ENCODE peak calls at places on chromosomes 6 and 20, in six cellular contexts. P, Q, N, J, V and B are unnamed samples.

GRCh38 chr6:107956586-107957164 is 1.3 kb downstream of the SEC63 start:
- DNase-seq in P (no peak), Q (peak; percentile 44), N (peak; percentile 11), J (peak; percentile 68), V (peak; percentile 34), B (peak; percentile 68)

GRCh38 chr20:32112862-32113261 is 3.3 kb downstream of the TM9SF4 start:
- DNase-seq in P (peak; percentile 35), Q (peak; percentile 56), N (no peak), J (no peak), V (peak; percentile 60), B (no peak)

GRCh38 chr6:126890055-126890454 is 228.4 kb upstream of the RSPO3 start:
- DNase-seq in P (no peak), Q (no peak), N (no peak), J (no peak), V (no peak), B (no peak)

GRCh38 chr20:52083627-52084232 is 107.8 kb downstream of the ZFP64 start:
- DNase-seq in P (peak; percentile 23), Q (peak; percentile 78), N (peak; percentile 73), J (peak; percentile 74), V (peak; percentile 59), B (peak; percentile 72)

GRCh38 chr20:10074513-10074912 is 39.7 kb downstream of the ANKEF1 start:
- DNase-seq in P (peak; percentile 31), Q (peak; percentile 12), N (peak; percentile 86), J (peak; percentile 98), V (peak; percentile 7), B (peak; percentile 93)

GRCh38 chr6:126033696-126034095 is 47.4 kb downstream of the TRMT11 start:
- DNase-seq in P (no peak), Q (peak; percentile 79), N (peak; percentile 82), J (peak; percentile 92), V (peak; percentile 76), B (peak; percentile 95)

GRCh38 chr6:98525860-98526259 is 308.5 kb upstream of the POU3F2 start:
- DNase-seq in P (no peak), Q (no peak), N (no peak), J (no peak), V (no peak), B (no peak)

GRCh38 chr6:75065524-75065923 is 140.3 kb downstream of the COL12A1 start:
- DNase-seq in P (no peak), Q (peak; percentile 25), N (peak; percentile 72), J (peak; percentile 71), V (no peak), B (peak; percentile 70)

GRCh38 chr6:166940643-166941068 is 15.7 kb downstream of the RNASET2 start:
- DNase-seq in P (no peak), Q (no peak), N (peak; percentile 65), J (peak; percentile 46), V (peak; percentile 79), B (no peak)

GRCh38 chr20:43316271-43316670 is 126.6 kb upstream of the PTPRT start:
- DNase-seq in P (no peak), Q (no peak), N (no peak), J (no peak), V (no peak), B (no peak)

GRCh38 chr6:91278416-91278815 is 691.5 kb upstream of the MAP3K7 start:
- DNase-seq in P (no peak), Q (no peak), N (no peak), J (no peak), V (no peak), B (no peak)

GRCh38 chr20:577167-577791 is 32.8 kb downstream of the TCF15 start:
- DNase-seq in P (no peak), Q (no peak), N (no peak), J (peak; percentile 38), V (peak; percentile 77), B (peak; percentile 4)

GRCh38 chr6:17869010-17869752 is 118.3 kb downstream of the KIF13A start:
- DNase-seq in P (no peak), Q (no peak), N (no peak), J (peak; percentile 72), V (peak; percentile 73), B (peak; percentile 37)

GRCh38 chr6:120735641-120736040 is 598.6 kb downstream of the TBC1D32 start:
- DNase-seq in P (no peak), Q (no peak), N (peak; percentile 20), J (no peak), V (no peak), B (no peak)

GRCh38 chr6:150588862-150589499 is 10.7 kb upstream of the PLEKHG1 start:
- DNase-seq in P (no peak), Q (no peak), N (no peak), J (no peak), V (no peak), B (no peak)

GRCh38 chr6:150586850-150587359 is 12.8 kb upstream of the PLEKHG1 start:
- DNase-seq in P (no peak), Q (no peak), N (no peak), J (no peak), V (no peak), B (no peak)

GRCh38 chr6:150589828-150590227 is 9.9 kb upstream of the PLEKHG1 start:
- DNase-seq in P (no peak), Q (no peak), N (no peak), J (no peak), V (no peak), B (no peak)

GRCh38 chr6:150590448-150590847 is 9.2 kb upstream of the PLEKHG1 start:
- DNase-seq in P (no peak), Q (no peak), N (no peak), J (no peak), V (no peak), B (no peak)

GRCh38 chr6:150587637-150588036 is 12.0 kb upstream of the PLEKHG1 start:
- DNase-seq in P (no peak), Q (no peak), N (no peak), J (no peak), V (no peak), B (no peak)
- H3K4me3 ChIP-seq in P (no peak overlapping the region), Q (no peak overlapping the region), N (no peak overlapping the region), J (no peak overlapping the region), V (no peak overlapping the region), B (no peak overlapping the region)

DNA sequence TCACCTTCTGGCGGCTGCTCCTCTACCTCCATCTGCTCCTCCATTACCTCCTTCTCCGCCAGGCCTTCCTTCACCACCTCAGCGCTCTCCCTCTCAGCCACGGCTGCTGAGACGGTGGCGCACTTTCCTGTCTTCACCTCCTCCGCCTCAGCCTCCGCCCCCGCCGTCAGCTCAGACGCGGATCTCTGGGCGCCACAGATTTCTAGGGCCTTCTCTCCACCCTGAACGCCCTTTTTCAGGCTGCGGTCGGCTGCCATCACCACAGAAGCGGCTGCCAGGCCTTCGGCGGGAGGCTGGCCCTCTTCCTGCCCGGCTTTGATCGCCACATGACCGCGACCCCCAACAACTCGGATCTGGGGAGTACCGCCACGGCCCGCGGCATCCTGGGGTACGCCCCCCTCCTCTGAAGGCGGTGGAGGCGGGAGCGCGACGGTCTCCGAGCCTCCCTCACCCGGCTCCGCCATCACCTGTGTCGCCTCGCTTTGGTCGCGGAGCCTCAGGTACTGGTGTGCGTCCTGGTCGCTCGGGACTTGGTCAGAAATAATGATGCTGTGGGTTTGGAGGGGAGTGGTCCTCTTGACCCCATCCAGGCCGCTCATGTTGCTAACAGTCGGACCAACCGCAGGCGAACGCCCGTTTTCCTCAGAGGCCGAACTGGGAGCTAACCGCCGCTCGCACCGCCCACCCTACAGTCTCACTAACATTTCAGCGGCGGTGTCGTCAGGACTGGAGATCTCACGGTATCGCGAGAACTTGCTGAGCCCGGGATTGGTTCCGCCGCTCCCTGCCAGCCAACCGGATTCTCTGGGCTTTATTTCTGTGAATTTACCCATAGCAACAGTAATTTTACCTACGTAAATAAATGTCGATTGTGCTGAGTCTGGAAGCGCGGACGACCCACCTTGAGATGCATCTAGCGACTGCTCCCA is at the start of gene TSPYL1:
- DNase-seq in P (peak; percentile 94), Q (peak; percentile 98), N (peak; percentile 99), J (peak; percentile 97), V (peak; percentile 97), B (peak; percentile 96)
- TF ChIP-seq CTCF in P (no peak), Q (peak; percentile 3), N (peak; percentile 14), J (no peak), V (no peak), B (peak; percentile 15)

GRCh38 chr6:168851460-168852103 is 402.1 kb downstream of the THBS2 start:
- DNase-seq in P (no peak), Q (no peak), N (no peak), J (peak; percentile 22), V (no peak), B (peak; percentile 8)

GRCh38 chr6:168848797-168849196 is 404.8 kb downstream of the THBS2 start:
- DNase-seq in P (no peak), Q (no peak), N (no peak), J (no peak), V (no peak), B (no peak)

GRCh38 chr6:168849459-168849858 is 404.2 kb downstream of the THBS2 start:
- DNase-seq in P (no peak), Q (no peak), N (no peak), J (no peak), V (no peak), B (no peak)

GRCh38 chr6:168852336-168852884 is 401.2 kb downstream of the THBS2 start:
- DNase-seq in P (no peak), Q (no peak), N (no peak), J (no peak), V (no peak), B (peak; percentile 10)
- H3K4me3 ChIP-seq in P (peak overlapping the region; percentile 56), Q (no peak overlapping the region), N (no peak overlapping the region), J (peak overlapping the region; percentile 39), V (no peak overlapping the region), B (peak overlapping the region; percentile 58)

DNA sequence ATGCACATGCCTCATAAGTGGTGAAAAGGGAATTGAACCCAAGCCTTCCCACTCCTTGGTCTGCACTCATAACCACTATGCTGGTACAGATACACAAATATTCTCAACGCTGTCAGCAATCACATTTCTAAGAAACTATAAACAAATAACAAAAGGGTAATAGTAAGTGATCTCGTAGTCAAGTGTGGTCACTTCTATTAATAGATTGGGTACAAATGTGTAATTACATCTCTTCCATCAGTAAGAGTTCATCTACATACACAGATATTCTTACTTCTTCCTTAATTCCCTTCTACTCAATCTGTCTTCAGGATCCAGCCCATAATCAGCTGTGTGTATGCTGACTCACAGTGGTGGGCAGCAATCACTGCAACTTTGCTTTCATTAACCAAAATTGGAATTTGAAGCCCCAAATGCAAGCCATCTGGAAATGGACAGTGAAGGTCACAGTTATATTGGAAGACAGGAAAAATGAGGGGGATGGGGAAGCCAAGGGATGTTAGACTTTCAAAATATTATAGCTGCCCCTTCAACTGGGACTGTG is 6.7 kb downstream of the PRSS35 start:
- DNase-seq in P (no peak), Q (no peak), N (peak; percentile 23), J (peak; percentile 61), V (no peak), B (peak; percentile 50)
- TF ChIP-seq CTCF in P (no peak), Q (peak; percentile 29), N (peak; percentile 69), J (peak; percentile 52), V (no peak), B (peak; percentile 57)